ENCODE peak calls at places on chromosomes 16 and 17, in five cellular contexts. X is NCI-H69; I is CD4-positive, CD25-positive, alpha-beta regulatory T cell; J is left kidney; Z is C1 segment of cervical spinal cord. P is an unnamed sample.

GRCh38 chr16:80693553-80693952 is 110.8 kb downstream of the CDYL2 start:
- DNase-seq in J (no peak), X (no peak), Z (no peak), I (no peak), P (no peak)

GRCh38 chr16:14061732-14062259 is 9.3 kb upstream of the MRTFB start:
- DNase-seq in J (no peak), I (no peak), X (peak), Z (no peak), P (no peak)

GRCh38 chr17:42821176-42821575 is 2.9 kb downstream of the BECN1 start:
- DNase-seq in Z (no peak), X (no peak), I (no peak), J (no peak), P (no peak)

GRCh38 chr16:69669577-69669976 is 56.8 kb downstream of the NQO1 start:
- DNase-seq in Z (no peak), J (no peak), X (no peak), I (no peak), P (no peak)

GRCh38 chr17:21213491-21214014 is 408 bp downstream of the TMEM11 start:
- DNase-seq in I (no peak), J (no peak), X (peak), Z (no peak), P (no peak)

GRCh38 chr17:74147966-74148365 is 55.5 kb upstream of the RPL38 start:
- DNase-seq in J (no peak), I (no peak), X (peak), Z (no peak), P (no peak)

GRCh38 chr16:55499951-55500350 is 8.9 kb upstream of the LPCAT2 start:
- DNase-seq in I (no peak), X (no peak), Z (no peak), J (peak), P (no peak)

GRCh38 chr17:75525806-75526554 is 483 bp downstream of the LLGL2 start:
- DNase-seq in X (peak), J (peak), I (no peak), Z (no peak), P (no peak)

GRCh38 chr17:32298721-32299578 is 33.3 kb downstream of the RHBDL3 start:
- DNase-seq in J (peak), I (no peak), Z (no peak), X (peak), P (no peak)

GRCh38 chr16:88711750-88712340 is 5.5 kb downstream of the CTU2 start:
- DNase-seq in J (no peak), I (no peak), X (no peak), Z (no peak), P (no peak)

GRCh38 chr17:58870747-58871146 is 115.1 kb downstream of the PPM1E start:
- DNase-seq in X (peak), J (no peak), I (no peak), Z (no peak), P (no peak)

GRCh38 chr16:64290461-64290860 is 831.4 kb downstream of the CDH11 start:
- DNase-seq in I (no peak), J (no peak), Z (no peak), X (peak), P (no peak)

GRCh38 chr17:46832945-46833839 is 14.7 kb upstream of the WNT3 start:
- DNase-seq in J (no peak), X (peak), Z (no peak), I (no peak), P (no peak)

GRCh38 chr17:68509151-68510057 is 2.8 kb upstream of the PRKAR1A start:
- DNase-seq in Z (no peak), J (peak), I (no peak), X (peak), P (no peak)

GRCh38 chr17:75352079-75352569 is 53.4 kb downstream of the GRB2 start:
- DNase-seq in I (no peak), Z (no peak), X (peak), J (peak), P (no peak)

GRCh38 chr16:84366208-84366607 is 2.1 kb upstream of the ATP2C2 start:
- DNase-seq in J (no peak), Z (no peak), X (no peak), I (no peak), P (no peak)

P was measured in B cell.